ENCODE peak calls at places on chromosome 16, in seven cellular contexts. One of them, this sample, is unnamed.

GRCh38 chr16:2704983-2705275 is 15.1 kb downstream of the PRSS27 start:
- DNase-seq in mesendoderm: no peak
- DNase-seq in HCT116: no peak
- DNase-seq in endodermal cell: no peak
- DNase-seq in foreskin fibroblast: no peak
- DNase-seq in heart right ventricle: no peak
- DNase-seq in esophagus squamous epithelium: no peak
- DNase-seq in this sample: no peak

GRCh38 chr16:49652441-49653175 is 203.3 kb downstream of the ZNF423 start:
- DNase-seq in mesendoderm: peak
- DNase-seq in HCT116: no peak
- DNase-seq in endodermal cell: no peak
- DNase-seq in foreskin fibroblast: peak
- DNase-seq in heart right ventricle: peak
- DNase-seq in esophagus squamous epithelium: no peak
- DNase-seq in this sample: no peak

GRCh38 chr16:53784312-53784711 is 80.4 kb downstream of the FTO start:
- DNase-seq in mesendoderm: no peak
- DNase-seq in HCT116: no peak
- DNase-seq in endodermal cell: no peak
- DNase-seq in foreskin fibroblast: no peak
- DNase-seq in heart right ventricle: no peak
- DNase-seq in esophagus squamous epithelium: no peak
- DNase-seq in this sample: no peak

GRCh38 chr16:85475233-85475632 is 137.9 kb upstream of the GSE1 start:
- DNase-seq in mesendoderm: no peak
- DNase-seq in HCT116: no peak
- DNase-seq in endodermal cell: no peak
- DNase-seq in foreskin fibroblast: peak
- DNase-seq in heart right ventricle: no peak
- DNase-seq in esophagus squamous epithelium: no peak
- DNase-seq in this sample: no peak

GRCh38 chr16:86251682-86252081 is 258.6 kb upstream of the FOXF1 start:
- DNase-seq in mesendoderm: no peak
- DNase-seq in HCT116: no peak
- DNase-seq in endodermal cell: peak
- DNase-seq in foreskin fibroblast: no peak
- DNase-seq in heart right ventricle: no peak
- DNase-seq in esophagus squamous epithelium: no peak
- DNase-seq in this sample: no peak

GRCh38 chr16:23103603-23104002 is 45.6 kb downstream of the USP31 start:
- DNase-seq in mesendoderm: no peak
- DNase-seq in HCT116: no peak
- DNase-seq in endodermal cell: no peak
- DNase-seq in foreskin fibroblast: no peak
- DNase-seq in heart right ventricle: no peak
- DNase-seq in esophagus squamous epithelium: no peak
- DNase-seq in this sample: no peak

GRCh38 chr16:47886631-47887415 is 269.0 kb downstream of the ABCC12 start:
- DNase-seq in mesendoderm: peak
- DNase-seq in HCT116: no peak
- DNase-seq in endodermal cell: peak
- DNase-seq in foreskin fibroblast: no peak
- DNase-seq in heart right ventricle: no peak
- DNase-seq in esophagus squamous epithelium: no peak
- DNase-seq in this sample: no peak

GRCh38 chr16:79307214-79307613 is 293.3 kb downstream of the MAF start:
- DNase-seq in mesendoderm: no peak
- DNase-seq in HCT116: no peak
- DNase-seq in endodermal cell: no peak
- DNase-seq in foreskin fibroblast: no peak
- DNase-seq in heart right ventricle: peak
- DNase-seq in esophagus squamous epithelium: no peak
- DNase-seq in this sample: no peak

DNA sequence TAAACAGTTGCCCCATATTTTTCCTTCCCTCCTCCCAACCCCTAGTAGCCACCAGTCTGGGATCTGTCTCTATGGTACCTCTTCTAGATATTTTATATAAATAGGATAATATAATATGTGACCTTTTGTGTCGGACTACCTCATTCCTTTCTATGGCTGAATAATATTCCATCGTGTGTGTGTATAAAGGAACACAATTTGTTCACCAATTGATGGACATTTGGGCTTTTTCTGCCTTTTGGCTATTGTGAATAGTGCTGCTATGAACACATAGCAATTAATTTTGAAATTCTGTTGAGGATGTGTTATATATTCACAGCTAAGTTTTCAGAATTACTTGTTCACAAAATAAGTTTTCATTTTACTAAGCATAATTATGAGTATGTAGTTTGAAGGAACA is 2.5 kb downstream of the NFATC3 start:
- DNase-seq in mesendoderm: no peak
- DNase-seq in HCT116: no peak
- DNase-seq in endodermal cell: no peak
- DNase-seq in foreskin fibroblast: no peak
- DNase-seq in heart right ventricle: no peak
- DNase-seq in esophagus squamous epithelium: no peak
- DNase-seq in this sample: no peak
- H3K4me3 ChIP-seq in mesendoderm: no peak
- H3K4me3 ChIP-seq in HCT116: no peak
- H3K4me3 ChIP-seq in endodermal cell: peak
- H3K4me3 ChIP-seq in foreskin fibroblast: peak
- H3K4me3 ChIP-seq in heart right ventricle: peak
- H3K4me3 ChIP-seq in esophagus squamous epithelium: no peak
- H3K4me3 ChIP-seq in this sample: no peak

GRCh38 chr16:80803341-80804060 is 897 bp downstream of the CDYL2 start:
- DNase-seq in mesendoderm: peak
- DNase-seq in HCT116: no peak
- DNase-seq in endodermal cell: peak
- DNase-seq in foreskin fibroblast: peak
- DNase-seq in heart right ventricle: no peak
- DNase-seq in esophagus squamous epithelium: no peak
- DNase-seq in this sample: no peak
- H3K4me3 ChIP-seq in mesendoderm: peak
- H3K4me3 ChIP-seq in HCT116: no peak
- H3K4me3 ChIP-seq in endodermal cell: peak
- H3K4me3 ChIP-seq in foreskin fibroblast: peak
- H3K4me3 ChIP-seq in heart right ventricle: peak
- H3K4me3 ChIP-seq in esophagus squamous epithelium: peak
- H3K4me3 ChIP-seq in this sample: peak

DNA sequence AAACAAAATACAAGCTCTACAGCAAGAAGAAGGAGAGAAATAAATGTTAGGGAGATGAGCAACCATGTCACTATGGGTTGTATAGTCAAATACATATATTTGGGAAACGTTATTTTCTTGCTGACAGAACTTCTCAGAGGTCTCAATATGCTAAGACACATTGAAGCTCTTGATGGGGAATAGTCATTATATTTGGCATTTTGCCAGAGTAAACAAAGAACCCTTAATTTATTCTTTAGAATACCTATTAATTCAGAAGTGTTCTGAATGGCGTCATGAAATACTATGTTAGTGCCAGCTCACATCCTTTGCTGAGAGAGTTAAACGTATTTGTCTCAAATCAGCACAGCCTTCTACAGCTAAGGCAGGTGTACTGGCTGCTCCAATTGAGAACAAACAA is 458.9 kb downstream of the CDH13 start:
- DNase-seq in mesendoderm: no peak
- DNase-seq in HCT116: no peak
- DNase-seq in endodermal cell: no peak
- DNase-seq in foreskin fibroblast: no peak
- DNase-seq in heart right ventricle: no peak
- DNase-seq in esophagus squamous epithelium: no peak
- DNase-seq in this sample: no peak
- H3K4me3 ChIP-seq in mesendoderm: no peak
- H3K4me3 ChIP-seq in HCT116: no peak
- H3K4me3 ChIP-seq in endodermal cell: no peak
- H3K4me3 ChIP-seq in foreskin fibroblast: no peak
- H3K4me3 ChIP-seq in heart right ventricle: no peak
- H3K4me3 ChIP-seq in esophagus squamous epithelium: no peak
- H3K4me3 ChIP-seq in this sample: no peak

GRCh38 chr16:90020260-90020837 is 1.1 kb upstream of the DBNDD1 start:
- DNase-seq in mesendoderm: peak
- DNase-seq in HCT116: no peak
- DNase-seq in endodermal cell: no peak
- DNase-seq in foreskin fibroblast: no peak
- DNase-seq in heart right ventricle: no peak
- DNase-seq in esophagus squamous epithelium: no peak
- DNase-seq in this sample: no peak

GRCh38 chr16:90023078-90023447 is 3.8 kb upstream of the DBNDD1 start:
- DNase-seq in mesendoderm: no peak
- DNase-seq in HCT116: no peak
- DNase-seq in endodermal cell: no peak
- DNase-seq in foreskin fibroblast: peak
- DNase-seq in heart right ventricle: no peak
- DNase-seq in esophagus squamous epithelium: no peak
- DNase-seq in this sample: no peak

GRCh38 chr16:90019543-90020259 is 445 bp upstream of the DBNDD1 start:
- DNase-seq in mesendoderm: peak
- DNase-seq in HCT116: no peak
- DNase-seq in endodermal cell: peak
- DNase-seq in foreskin fibroblast: peak
- DNase-seq in heart right ventricle: no peak
- DNase-seq in esophagus squamous epithelium: no peak
- DNase-seq in this sample: no peak

GRCh38 chr16:90020838-90021382 is 1.7 kb upstream of the DBNDD1 start:
- DNase-seq in mesendoderm: peak
- DNase-seq in HCT116: no peak
- DNase-seq in endodermal cell: no peak
- DNase-seq in foreskin fibroblast: peak
- DNase-seq in heart right ventricle: peak
- DNase-seq in esophagus squamous epithelium: no peak
- DNase-seq in this sample: no peak

DNA sequence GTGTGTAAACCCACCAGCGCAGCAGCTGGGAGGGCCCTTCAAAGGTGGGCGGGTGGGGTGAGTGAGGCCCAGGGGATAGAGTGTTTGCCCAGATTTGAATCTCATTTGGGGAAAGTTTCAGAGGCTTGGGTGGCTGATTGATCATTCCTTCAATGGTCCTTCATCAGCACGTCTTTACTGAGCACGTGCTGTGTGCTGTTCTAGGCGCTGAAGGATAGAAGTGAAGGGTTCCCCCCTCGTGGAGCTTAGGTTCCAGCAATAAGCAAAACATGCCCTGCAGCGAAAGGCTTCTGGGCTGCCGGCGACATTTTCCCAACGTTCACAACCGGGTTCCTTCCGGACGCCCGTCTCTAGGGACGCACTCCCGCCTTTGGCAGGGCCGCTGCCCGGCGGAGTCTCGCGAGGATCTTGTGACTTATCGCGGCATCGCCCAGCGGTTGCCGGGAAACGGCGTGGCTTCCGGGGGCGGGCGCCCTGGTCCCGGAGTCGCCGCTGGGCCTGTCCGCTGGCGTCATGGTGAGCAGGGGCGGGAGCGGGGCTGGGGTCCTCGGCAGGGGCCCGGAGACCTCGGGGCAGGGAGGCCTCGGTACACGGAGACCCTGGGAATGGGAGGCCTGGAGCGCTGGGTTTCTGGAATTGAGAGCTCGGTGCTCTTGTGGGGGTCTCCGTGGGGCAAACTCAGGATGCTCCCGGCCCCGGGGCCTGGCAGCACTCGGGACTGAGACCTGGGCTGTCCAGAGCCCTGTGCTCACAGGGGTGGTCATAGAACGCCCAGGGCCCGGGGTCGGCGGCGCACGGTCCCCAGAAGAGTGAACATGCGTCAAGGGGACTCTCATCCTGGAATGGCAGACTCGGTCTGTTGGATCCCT is 3.2 kb upstream of the DBNDD1 start:
- DNase-seq in mesendoderm: peak
- DNase-seq in HCT116: peak
- DNase-seq in endodermal cell: peak
- DNase-seq in foreskin fibroblast: peak
- DNase-seq in heart right ventricle: peak
- DNase-seq in esophagus squamous epithelium: no peak
- DNase-seq in this sample: peak
- H3K4me3 ChIP-seq in mesendoderm: no peak
- H3K4me3 ChIP-seq in HCT116: peak
- H3K4me3 ChIP-seq in endodermal cell: peak
- H3K4me3 ChIP-seq in foreskin fibroblast: peak
- H3K4me3 ChIP-seq in heart right ventricle: peak
- H3K4me3 ChIP-seq in esophagus squamous epithelium: peak
- H3K4me3 ChIP-seq in this sample: peak

GRCh38 chr16:642189-643049 is 791 bp downstream of the MCRIP2 start:
- DNase-seq in mesendoderm: peak
- DNase-seq in HCT116: no peak
- DNase-seq in endodermal cell: peak
- DNase-seq in foreskin fibroblast: peak
- DNase-seq in heart right ventricle: peak
- DNase-seq in esophagus squamous epithelium: no peak
- DNase-seq in this sample: no peak

GRCh38 chr16:638836-639235 is 2.7 kb upstream of the METTL26 start:
- DNase-seq in mesendoderm: no peak
- DNase-seq in HCT116: no peak
- DNase-seq in endodermal cell: no peak
- DNase-seq in foreskin fibroblast: peak
- DNase-seq in heart right ventricle: no peak
- DNase-seq in esophagus squamous epithelium: no peak
- DNase-seq in this sample: no peak

GRCh38 chr16:641326-642188 is at the start of gene MCRIP2:
- DNase-seq in mesendoderm: peak
- DNase-seq in HCT116: no peak
- DNase-seq in endodermal cell: peak
- DNase-seq in foreskin fibroblast: peak
- DNase-seq in heart right ventricle: peak
- DNase-seq in esophagus squamous epithelium: no peak
- DNase-seq in this sample: peak

GRCh38 chr16:643050-643368 is 1.4 kb downstream of the MCRIP2 start:
- DNase-seq in mesendoderm: no peak
- DNase-seq in HCT116: no peak
- DNase-seq in endodermal cell: no peak
- DNase-seq in foreskin fibroblast: no peak
- DNase-seq in heart right ventricle: no peak
- DNase-seq in esophagus squamous epithelium: no peak
- DNase-seq in this sample: no peak

DNA sequence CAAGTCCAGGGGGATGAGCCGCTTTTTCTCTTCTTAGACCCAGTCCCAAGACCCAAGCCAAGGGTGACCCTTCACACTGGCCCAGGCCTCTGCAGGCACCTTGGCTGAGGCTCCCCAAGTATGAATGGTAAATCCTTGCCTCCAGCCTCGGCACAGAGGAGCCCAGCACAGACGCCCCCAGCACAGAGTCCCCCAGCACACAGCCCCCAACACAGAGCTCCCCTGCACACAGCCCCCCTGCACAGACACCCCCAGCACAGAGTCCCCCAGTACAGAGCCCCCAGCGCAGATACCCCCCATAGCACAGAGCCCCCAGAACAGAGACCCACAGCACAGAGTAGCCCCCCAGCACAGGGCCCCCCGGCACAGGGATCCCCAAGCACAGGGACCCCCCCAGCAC is 1.0 kb upstream of the MCRIP2 start:
- DNase-seq in mesendoderm: no peak
- DNase-seq in HCT116: no peak
- DNase-seq in endodermal cell: no peak
- DNase-seq in foreskin fibroblast: no peak
- DNase-seq in heart right ventricle: no peak
- DNase-seq in esophagus squamous epithelium: no peak
- DNase-seq in this sample: no peak
- H3K4me3 ChIP-seq in mesendoderm: no peak
- H3K4me3 ChIP-seq in HCT116: no peak
- H3K4me3 ChIP-seq in endodermal cell: no peak
- H3K4me3 ChIP-seq in foreskin fibroblast: peak
- H3K4me3 ChIP-seq in heart right ventricle: peak
- H3K4me3 ChIP-seq in esophagus squamous epithelium: peak
- H3K4me3 ChIP-seq in this sample: no peak

GRCh38 chr16:56635441-56635967 is 3.0 kb upstream of the MT1A start:
- DNase-seq in mesendoderm: no peak
- DNase-seq in HCT116: no peak
- DNase-seq in endodermal cell: peak
- DNase-seq in foreskin fibroblast: no peak
- DNase-seq in heart right ventricle: no peak
- DNase-seq in esophagus squamous epithelium: no peak
- DNase-seq in this sample: no peak
- H3K4me3 ChIP-seq in mesendoderm: no peak
- H3K4me3 ChIP-seq in HCT116: no peak
- H3K4me3 ChIP-seq in endodermal cell: peak
- H3K4me3 ChIP-seq in foreskin fibroblast: peak
- H3K4me3 ChIP-seq in heart right ventricle: peak
- H3K4me3 ChIP-seq in esophagus squamous epithelium: peak
- H3K4me3 ChIP-seq in this sample: no peak